ENCODE peak calls at places on chromosomes 13 and 19, in six cellular contexts. O, Y, G, L, J and P are unnamed samples.
A peak's percentile ranks its signal among the peaks of the same experiment; 100 is the strongest.

GRCh38 chr19:16750081-16750480 is 30.4 kb downstream of the NWD1 start:
- DNase-seq in O (no peak), Y (no peak), G (no peak), L (no peak), J (no peak), P (no peak)

GRCh38 chr19:30228726-30229523 is 143.3 kb upstream of the ZNF536 start:
- DNase-seq in O (no peak), Y (no peak), G (peak; percentile 11), L (no peak), J (peak; percentile 14), P (no peak)

GRCh38 chr19:17772172-17772571 is 20.9 kb downstream of the FCHO1 start:
- DNase-seq in O (no peak), Y (no peak), G (peak; percentile 30), L (no peak), J (peak; percentile 25), P (no peak)

GRCh38 chr13:112657850-112658445 is 31.9 kb upstream of the ATP11A start:
- DNase-seq in O (no peak), Y (no peak), G (peak; percentile 28), L (peak; percentile 16), J (peak; percentile 86), P (no peak)

GRCh38 chr13:79311456-79311855 is 94.6 kb downstream of the RBM26 start:
- DNase-seq in O (no peak), Y (no peak), G (peak; percentile 63), L (no peak), J (peak; percentile 47), P (no peak)

GRCh38 chr13:82615043-82615442 is 1267.2 kb downstream of the SLITRK1 start:
- DNase-seq in O (no peak), Y (no peak), G (no peak), L (no peak), J (no peak), P (no peak)

GRCh38 chr13:72290962-72291681 is 424.1 kb upstream of the DACH1 start:
- DNase-seq in O (no peak), Y (no peak), G (peak; percentile 30), L (no peak), J (peak; percentile 19), P (no peak)

GRCh38 chr13:26051231-26052135 is at the start of gene SHISA2:
- DNase-seq in O (peak; percentile 56), Y (no peak), G (peak; percentile 54), L (peak; percentile 60), J (peak; percentile 74), P (no peak)

GRCh38 chr19:2290441-2291184 is 8.6 kb upstream of the PEAK3 start:
- DNase-seq in O (no peak), Y (no peak), G (no peak), L (no peak), J (no peak), P (no peak)

GRCh38 chr13:93283255-93283654 is 56.6 kb downstream of the GPC6 start:
- DNase-seq in O (no peak), Y (no peak), G (no peak), L (no peak), J (no peak), P (no peak)

GRCh38 chr19:23095406-23095805 is 21.4 kb upstream of the ZNF730 start:
- DNase-seq in O (no peak), Y (no peak), G (no peak), L (no peak), J (no peak), P (no peak)

GRCh38 chr13:45705936-45706335 is 3.8 kb downstream of the CBY2 start:
- DNase-seq in O (no peak), Y (no peak), G (no peak), L (no peak), J (no peak), P (no peak)

GRCh38 chr19:54023191-54023590 is 31.8 kb downstream of the CACNG6 start:
- DNase-seq in O (no peak), Y (no peak), G (no peak), L (no peak), J (peak; percentile 58), P (no peak)

GRCh38 chr13:21060827-21061076 is 634 bp downstream of the LATS2 start:
- DNase-seq in O (no peak), Y (no peak), G (no peak), L (no peak), J (no peak), P (no peak)

GRCh38 chr13:27636624-27637288 is 15.1 kb downstream of the POLR1D start:
- DNase-seq in O (no peak), Y (no peak), G (peak; percentile 47), L (no peak), J (no peak), P (no peak)

GRCh38 chr13:51488212-51488611 is 35.4 kb upstream of the INTS6 start:
- DNase-seq in O (no peak), Y (no peak), G (no peak), L (no peak), J (no peak), P (no peak)

GRCh38 chr13:110555601-110556223 is 5.8 kb downstream of the RAB20 start:
- DNase-seq in O (peak; percentile 23), Y (no peak), G (no peak), L (no peak), J (no peak), P (no peak)

GRCh38 chr13:25943666-25944065 is 108.2 kb downstream of the SHISA2 start:
- DNase-seq in O (no peak), Y (no peak), G (peak; percentile 75), L (no peak), J (peak; percentile 67), P (no peak)

GRCh38 chr13:41596190-41596589 is 138.8 kb downstream of the RGCC start:
- DNase-seq in O (no peak), Y (no peak), G (peak; percentile 51), L (no peak), J (peak; percentile 48), P (no peak)

GRCh38 chr13:32587014-32587773 is 942 bp downstream of the PDS5B start:
- DNase-seq in O (peak; percentile 54), Y (peak; percentile 59), G (peak; percentile 71), L (peak; percentile 79), J (peak; percentile 75), P (no peak)

GRCh38 chr19:53947624-53948023 is 15.1 kb upstream of the CACNG8 start:
- DNase-seq in O (no peak), Y (no peak), G (no peak), L (no peak), J (peak; percentile 27), P (no peak)

GRCh38 chr19:40803857-40804782 is 5.1 kb downstream of the EGLN2 start:
- DNase-seq in O (peak; percentile 24), Y (no peak), G (no peak), L (peak; percentile 83), J (no peak), P (no peak)

GRCh38 chr19:12669272-12670158 is 2.9 kb downstream of the WDR83 start:
- DNase-seq in O (peak; percentile 84), Y (peak; percentile 78), G (peak; percentile 91), L (peak; percentile 86), J (peak; percentile 90), P (no peak)

GRCh38 chr19:12668937-12669271 is 2.3 kb downstream of the WDR83 start:
- DNase-seq in O (peak; percentile 41), Y (peak; percentile 70), G (peak; percentile 55), L (peak; percentile 76), J (peak; percentile 59), P (no peak)

GRCh38 chr19:12668346-12668745 is 1.7 kb downstream of the WDR83 start:
- DNase-seq in O (no peak), Y (no peak), G (no peak), L (no peak), J (no peak), P (no peak)

GRCh38 chr19:12666305-12667048 is at the start of the genes MAN2B1 and WDR83:
- DNase-seq in O (peak; percentile 79), Y (peak; percentile 67), G (peak; percentile 48), L (peak; percentile 83), J (peak; percentile 71), P (no peak)

GRCh38 chr19:12667903-12668302 is 1.3 kb downstream of the WDR83 start:
- DNase-seq in O (no peak), Y (no peak), G (no peak), L (no peak), J (no peak), P (no peak)
- H3K4me1 ChIP-seq in O (peaks cover 22% of the 10 kb centered on the region), Y (peaks cover 58% of the 10 kb centered on the region), G (peaks cover 12% of the 10 kb centered on the region), L (peaks cover 50% of the 10 kb centered on the region), J (peaks cover 19% of the 10 kb centered on the region), P (no peaks in the 10 kb centered on the region)

GRCh38 chr13:40350283-40350992 is 316.0 kb downstream of the FOXO1 start:
- DNase-seq in O (no peak), Y (no peak), G (peak; percentile 90), L (no peak), J (peak; percentile 64), P (no peak)

GRCh38 chr13:40355126-40355719 is 311.2 kb downstream of the FOXO1 start:
- DNase-seq in O (no peak), Y (no peak), G (no peak), L (no peak), J (no peak), P (no peak)

GRCh38 chr13:40351537-40352384 is 314.7 kb downstream of the FOXO1 start:
- DNase-seq in O (no peak), Y (no peak), G (no peak), L (no peak), J (no peak), P (no peak)

GRCh38 chr13:40352385-40352778 is 314.1 kb downstream of the FOXO1 start:
- DNase-seq in O (no peak), Y (peak; percentile 47), G (peak; percentile 88), L (no peak), J (peak; percentile 68), P (no peak)

GRCh38 chr13:40352807-40353562 is 313.5 kb downstream of the FOXO1 start:
- DNase-seq in O (no peak), Y (peak; percentile 21), G (peak; percentile 71), L (no peak), J (peak; percentile 53), P (no peak)
- H3K27ac ChIP-seq in O (no peak overlapping the region), Y (peak overlapping the region; percentile 71), G (no peak overlapping the region), L (peak overlapping the region; percentile 50), J (no peak overlapping the region), P (no peak overlapping the region)

DNA sequence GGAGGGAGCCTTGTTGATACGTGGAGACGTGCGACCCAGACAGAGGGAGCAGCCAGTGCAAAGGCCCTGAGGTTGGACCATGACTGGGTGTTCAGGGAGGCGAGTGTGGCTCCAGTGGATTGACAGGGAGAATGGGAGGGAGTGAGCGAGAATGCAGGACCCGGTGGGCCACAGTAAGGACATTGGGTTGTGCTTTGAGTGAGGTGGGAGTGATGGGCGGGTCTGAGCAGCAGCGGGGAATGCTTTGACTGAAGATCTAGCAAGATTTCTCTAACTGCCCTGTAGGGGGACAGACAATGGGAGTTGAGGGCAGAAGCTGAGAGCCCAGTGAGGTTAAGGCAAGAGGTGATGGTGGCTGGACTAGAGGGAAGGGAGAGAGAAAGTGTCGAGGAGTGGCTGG is 7.7 kb upstream of the NANOS2 start:
- DNase-seq in O (no peak), Y (no peak), G (no peak), L (no peak), J (no peak), P (no peak)
- TF ChIP-seq CTCF in O (peak; percentile 7), Y (no peak), G (no peak), L (no peak), J (peak; percentile 18), P (no peak)

DNA sequence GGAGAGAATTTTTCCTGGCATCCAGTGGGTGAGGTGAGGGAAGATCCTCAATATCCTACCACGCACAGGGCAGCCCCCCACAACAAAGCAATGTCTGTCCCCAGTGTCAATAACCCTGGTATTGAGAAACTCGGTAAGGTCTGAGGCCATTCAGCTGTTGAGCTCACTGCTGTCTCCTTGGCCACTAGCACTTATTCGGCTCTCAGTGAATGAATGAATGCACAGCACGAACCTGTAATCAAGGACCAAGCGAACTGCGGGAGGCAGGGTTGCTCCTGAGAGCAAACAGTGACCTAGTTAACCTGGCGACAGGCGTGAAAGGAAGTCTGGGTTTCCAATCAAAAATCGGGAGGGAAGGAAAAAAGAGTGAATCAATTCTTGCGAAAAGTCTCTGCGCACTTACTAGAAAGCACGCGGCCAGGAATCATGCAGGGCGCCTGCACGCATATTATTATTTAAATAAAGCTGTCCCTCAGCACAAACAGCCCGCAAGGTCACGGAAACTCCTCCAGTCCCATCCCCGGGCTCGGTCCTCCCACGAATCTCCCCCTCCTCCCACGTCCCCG is 538 bp downstream of the ZSCAN5A start:
- DNase-seq in O (no peak), Y (peak; percentile 9), G (no peak), L (no peak), J (no peak), P (no peak)
- H3K4me1 ChIP-seq in O (peaks cover 12% of the 10 kb centered on the region), Y (peaks cover 17% of the 10 kb centered on the region), G (peaks cover 4% of the 10 kb centered on the region), L (peaks cover 17% of the 10 kb centered on the region), J (peaks cover 6% of the 10 kb centered on the region), P (peaks cover 3% of the 10 kb centered on the region)